ENCODE peak calls at places on chromosome 6, in four cellular contexts. E is adrenal gland, P is HuH-7.5, W is hippocampal formation. C is an unnamed sample.

GRCh38 chr6:89951574-89952360 is 57.5 kb downstream of the GJA10 start:
- DNase-seq in E (peak), W (peak), P (no peak), C (no peak)

GRCh38 chr6:98308564-98308963 is 525.8 kb upstream of the POU3F2 start:
- DNase-seq in W (no peak), E (no peak), P (no peak), C (no peak)

GRCh38 chr6:163793584-163793983 is 379.1 kb downstream of the QKI start:
- DNase-seq in P (no peak), W (no peak), E (no peak), C (peak)

GRCh38 chr6:40936810-40937209 is 102.2 kb downstream of the UNC5CL start:
- DNase-seq in E (no peak), W (no peak), P (no peak), C (no peak)

GRCh38 chr6:28758046-28758817 is 165.6 kb downstream of the TRIM27 start:
- DNase-seq in E (no peak), P (no peak), W (no peak), C (peak)

GRCh38 chr6:62103186-62103859 is 182.7 kb downstream of the KHDRBS2 start:
- DNase-seq in W (no peak), P (no peak), E (no peak), C (no peak)

GRCh38 chr6:55913213-55914195 is 38.1 kb upstream of the BMP5 start:
- DNase-seq in E (no peak), P (no peak), W (no peak), C (no peak)

GRCh38 chr6:48560408-48560807 is 449.4 kb upstream of the PTCHD4 start:
- DNase-seq in W (no peak), P (no peak), E (no peak), C (peak)

GRCh38 chr6:33198159-33198852 is 2.2 kb downstream of the RXRB start:
- DNase-seq in W (no peak), E (no peak), P (no peak), C (no peak)